ENCODE peak calls at places on chromosomes 7 and 10, in seven cellular contexts. One of them, this sample, is unnamed.

GRCh38 chr7:29987821-29988317 is 1.7 kb downstream of the SCRN1 start:
- ATAC-seq in activated CD8-positive, alpha-beta memory T cell treated with anti-CD3 and anti-CD28 coated beads, Interleukin-2, amount 10 ng/mL, durations not matched to agents 7 days and 5 days: no peak
- ATAC-seq in psoas muscle: no peak
- ATAC-seq in GM12878: peak
- ATAC-seq in foreskin keratinocyte: peak
- ATAC-seq in activated T-cell treated with anti-CD3 and anti-CD28 coated beads, Interleukin-2, amount 50 U/mL, for 72 hours: no peak
- ATAC-seq in esophagus mucosa: peak
- ATAC-seq in this sample: no peak

GRCh38 chr10:119396008-119396708 is 146.4 kb downstream of the RGS10 start:
- ATAC-seq in foreskin keratinocyte: no peak
- ATAC-seq in activated CD8-positive, alpha-beta memory T cell treated with anti-CD3 and anti-CD28 coated beads, Interleukin-2, amount 10 ng/mL, durations not matched to agents 7 days and 5 days: no peak
- ATAC-seq in activated T-cell treated with anti-CD3 and anti-CD28 coated beads, Interleukin-2, amount 50 U/mL, for 72 hours: no peak
- ATAC-seq in esophagus mucosa: no peak
- ATAC-seq in GM12878: peak
- ATAC-seq in psoas muscle: no peak
- ATAC-seq in this sample: no peak

GRCh38 chr10:62037890-62038608 is 136.6 kb downstream of the ARID5B start:
- ATAC-seq in psoas muscle: no peak
- ATAC-seq in activated T-cell treated with anti-CD3 and anti-CD28 coated beads, Interleukin-2, amount 50 U/mL, for 72 hours: no peak
- ATAC-seq in esophagus mucosa: peak
- ATAC-seq in foreskin keratinocyte: no peak
- ATAC-seq in activated CD8-positive, alpha-beta memory T cell treated with anti-CD3 and anti-CD28 coated beads, Interleukin-2, amount 10 ng/mL, durations not matched to agents 7 days and 5 days: no peak
- ATAC-seq in GM12878: no peak
- ATAC-seq in this sample: no peak

GRCh38 chr10:110805292-110805691 is 66.4 kb upstream of the PDCD4 start:
- ATAC-seq in activated T-cell treated with anti-CD3 and anti-CD28 coated beads, Interleukin-2, amount 50 U/mL, for 72 hours: no peak
- ATAC-seq in psoas muscle: peak
- ATAC-seq in GM12878: no peak
- ATAC-seq in activated CD8-positive, alpha-beta memory T cell treated with anti-CD3 and anti-CD28 coated beads, Interleukin-2, amount 10 ng/mL, durations not matched to agents 7 days and 5 days: no peak
- ATAC-seq in foreskin keratinocyte: peak
- ATAC-seq in esophagus mucosa: peak
- ATAC-seq in this sample: no peak

GRCh38 chr7:94556028-94556427 is 46.4 kb downstream of the CASD1 start:
- ATAC-seq in GM12878: peak
- ATAC-seq in psoas muscle: no peak
- ATAC-seq in activated T-cell treated with anti-CD3 and anti-CD28 coated beads, Interleukin-2, amount 50 U/mL, for 72 hours: no peak
- ATAC-seq in activated CD8-positive, alpha-beta memory T cell treated with anti-CD3 and anti-CD28 coated beads, Interleukin-2, amount 10 ng/mL, durations not matched to agents 7 days and 5 days: no peak
- ATAC-seq in foreskin keratinocyte: no peak
- ATAC-seq in esophagus mucosa: no peak
- ATAC-seq in this sample: no peak

GRCh38 chr7:47807756-47808155 is 140.5 kb downstream of the PKD1L1 start:
- ATAC-seq in esophagus mucosa: no peak
- ATAC-seq in activated CD8-positive, alpha-beta memory T cell treated with anti-CD3 and anti-CD28 coated beads, Interleukin-2, amount 10 ng/mL, durations not matched to agents 7 days and 5 days: no peak
- ATAC-seq in activated T-cell treated with anti-CD3 and anti-CD28 coated beads, Interleukin-2, amount 50 U/mL, for 72 hours: no peak
- ATAC-seq in GM12878: peak
- ATAC-seq in psoas muscle: no peak
- ATAC-seq in foreskin keratinocyte: peak
- ATAC-seq in this sample: no peak

GRCh38 chr10:59289809-59290208 is 72.5 kb downstream of the FAM13C start:
- ATAC-seq in GM12878: no peak
- ATAC-seq in activated T-cell treated with anti-CD3 and anti-CD28 coated beads, Interleukin-2, amount 50 U/mL, for 72 hours: no peak
- ATAC-seq in psoas muscle: no peak
- ATAC-seq in esophagus mucosa: no peak
- ATAC-seq in activated CD8-positive, alpha-beta memory T cell treated with anti-CD3 and anti-CD28 coated beads, Interleukin-2, amount 10 ng/mL, durations not matched to agents 7 days and 5 days: no peak
- ATAC-seq in foreskin keratinocyte: no peak
- ATAC-seq in this sample: no peak

GRCh38 chr10:11479307-11479706 is 132.1 kb downstream of the USP6NL start:
- ATAC-seq in activated T-cell treated with anti-CD3 and anti-CD28 coated beads, Interleukin-2, amount 50 U/mL, for 72 hours: no peak
- ATAC-seq in GM12878: no peak
- ATAC-seq in activated CD8-positive, alpha-beta memory T cell treated with anti-CD3 and anti-CD28 coated beads, Interleukin-2, amount 10 ng/mL, durations not matched to agents 7 days and 5 days: no peak
- ATAC-seq in psoas muscle: no peak
- ATAC-seq in foreskin keratinocyte: no peak
- ATAC-seq in esophagus mucosa: no peak
- ATAC-seq in this sample: no peak

GRCh38 chr7:148729984-148730733 is 31.5 kb downstream of the CUL1 start:
- ATAC-seq in foreskin keratinocyte: no peak
- ATAC-seq in activated T-cell treated with anti-CD3 and anti-CD28 coated beads, Interleukin-2, amount 50 U/mL, for 72 hours: no peak
- ATAC-seq in activated CD8-positive, alpha-beta memory T cell treated with anti-CD3 and anti-CD28 coated beads, Interleukin-2, amount 10 ng/mL, durations not matched to agents 7 days and 5 days: no peak
- ATAC-seq in GM12878: no peak
- ATAC-seq in esophagus mucosa: no peak
- ATAC-seq in psoas muscle: peak
- ATAC-seq in this sample: no peak

GRCh38 chr10:76331742-76332141 is 900.3 kb downstream of the LRMDA start:
- ATAC-seq in foreskin keratinocyte: no peak
- ATAC-seq in activated T-cell treated with anti-CD3 and anti-CD28 coated beads, Interleukin-2, amount 50 U/mL, for 72 hours: no peak
- ATAC-seq in activated CD8-positive, alpha-beta memory T cell treated with anti-CD3 and anti-CD28 coated beads, Interleukin-2, amount 10 ng/mL, durations not matched to agents 7 days and 5 days: no peak
- ATAC-seq in psoas muscle: no peak
- ATAC-seq in GM12878: no peak
- ATAC-seq in esophagus mucosa: no peak
- ATAC-seq in this sample: no peak

GRCh38 chr7:144908943-144909556 is 73.2 kb upstream of the TPK1 start:
- ATAC-seq in activated T-cell treated with anti-CD3 and anti-CD28 coated beads, Interleukin-2, amount 50 U/mL, for 72 hours: no peak
- ATAC-seq in psoas muscle: no peak
- ATAC-seq in foreskin keratinocyte: no peak
- ATAC-seq in esophagus mucosa: no peak
- ATAC-seq in GM12878: peak
- ATAC-seq in activated CD8-positive, alpha-beta memory T cell treated with anti-CD3 and anti-CD28 coated beads, Interleukin-2, amount 10 ng/mL, durations not matched to agents 7 days and 5 days: no peak
- ATAC-seq in this sample: no peak

GRCh38 chr7:7920481-7920880 is 48.1 kb upstream of the GLCCI1 start:
- ATAC-seq in foreskin keratinocyte: peak
- ATAC-seq in psoas muscle: no peak
- ATAC-seq in activated T-cell treated with anti-CD3 and anti-CD28 coated beads, Interleukin-2, amount 50 U/mL, for 72 hours: peak
- ATAC-seq in activated CD8-positive, alpha-beta memory T cell treated with anti-CD3 and anti-CD28 coated beads, Interleukin-2, amount 10 ng/mL, durations not matched to agents 7 days and 5 days: peak
- ATAC-seq in esophagus mucosa: peak
- ATAC-seq in GM12878: peak
- ATAC-seq in this sample: peak

GRCh38 chr7:64098-64521 is 128.3 kb upstream of the FAM20C start:
- ATAC-seq in activated CD8-positive, alpha-beta memory T cell treated with anti-CD3 and anti-CD28 coated beads, Interleukin-2, amount 10 ng/mL, durations not matched to agents 7 days and 5 days: no peak
- ATAC-seq in foreskin keratinocyte: peak
- ATAC-seq in activated T-cell treated with anti-CD3 and anti-CD28 coated beads, Interleukin-2, amount 50 U/mL, for 72 hours: no peak
- ATAC-seq in psoas muscle: peak
- ATAC-seq in esophagus mucosa: no peak
- ATAC-seq in GM12878: no peak
- ATAC-seq in this sample: no peak

GRCh38 chr7:51304729-51305128 is 11.9 kb downstream of the COBL start:
- ATAC-seq in activated CD8-positive, alpha-beta memory T cell treated with anti-CD3 and anti-CD28 coated beads, Interleukin-2, amount 10 ng/mL, durations not matched to agents 7 days and 5 days: no peak
- ATAC-seq in foreskin keratinocyte: no peak
- ATAC-seq in activated T-cell treated with anti-CD3 and anti-CD28 coated beads, Interleukin-2, amount 50 U/mL, for 72 hours: no peak
- ATAC-seq in psoas muscle: no peak
- ATAC-seq in GM12878: no peak
- ATAC-seq in esophagus mucosa: no peak
- ATAC-seq in this sample: no peak

GRCh38 chr7:36286241-36286640 is 103.4 kb upstream of the ANLN start:
- ATAC-seq in psoas muscle: no peak
- ATAC-seq in GM12878: peak
- ATAC-seq in foreskin keratinocyte: no peak
- ATAC-seq in activated T-cell treated with anti-CD3 and anti-CD28 coated beads, Interleukin-2, amount 50 U/mL, for 72 hours: peak
- ATAC-seq in activated CD8-positive, alpha-beta memory T cell treated with anti-CD3 and anti-CD28 coated beads, Interleukin-2, amount 10 ng/mL, durations not matched to agents 7 days and 5 days: peak
- ATAC-seq in esophagus mucosa: no peak
- ATAC-seq in this sample: peak

GRCh38 chr7:75596727-75597614 is 104.9 kb downstream of the SPDYE5 start:
- ATAC-seq in psoas muscle: no peak
- ATAC-seq in esophagus mucosa: no peak
- ATAC-seq in activated CD8-positive, alpha-beta memory T cell treated with anti-CD3 and anti-CD28 coated beads, Interleukin-2, amount 10 ng/mL, durations not matched to agents 7 days and 5 days: peak
- ATAC-seq in foreskin keratinocyte: peak
- ATAC-seq in GM12878: peak
- ATAC-seq in activated T-cell treated with anti-CD3 and anti-CD28 coated beads, Interleukin-2, amount 50 U/mL, for 72 hours: peak
- ATAC-seq in this sample: peak

GRCh38 chr7:48097511-48098231 is 8.6 kb downstream of the UPP1 start:
- ATAC-seq in foreskin keratinocyte: no peak
- ATAC-seq in esophagus mucosa: no peak
- ATAC-seq in activated CD8-positive, alpha-beta memory T cell treated with anti-CD3 and anti-CD28 coated beads, Interleukin-2, amount 10 ng/mL, durations not matched to agents 7 days and 5 days: peak
- ATAC-seq in psoas muscle: no peak
- ATAC-seq in GM12878: peak
- ATAC-seq in activated T-cell treated with anti-CD3 and anti-CD28 coated beads, Interleukin-2, amount 50 U/mL, for 72 hours: peak
- ATAC-seq in this sample: peak

GRCh38 chr7:50584386-50584785 is 19.2 kb upstream of the DDC start:
- ATAC-seq in activated T-cell treated with anti-CD3 and anti-CD28 coated beads, Interleukin-2, amount 50 U/mL, for 72 hours: no peak
- ATAC-seq in psoas muscle: no peak
- ATAC-seq in esophagus mucosa: no peak
- ATAC-seq in foreskin keratinocyte: no peak
- ATAC-seq in activated CD8-positive, alpha-beta memory T cell treated with anti-CD3 and anti-CD28 coated beads, Interleukin-2, amount 10 ng/mL, durations not matched to agents 7 days and 5 days: no peak
- ATAC-seq in GM12878: no peak
- ATAC-seq in this sample: no peak

GRCh38 chr7:118080947-118081346 is 103.0 kb upstream of the LSM8 start:
- ATAC-seq in activated CD8-positive, alpha-beta memory T cell treated with anti-CD3 and anti-CD28 coated beads, Interleukin-2, amount 10 ng/mL, durations not matched to agents 7 days and 5 days: peak
- ATAC-seq in esophagus mucosa: peak
- ATAC-seq in GM12878: peak
- ATAC-seq in psoas muscle: no peak
- ATAC-seq in activated T-cell treated with anti-CD3 and anti-CD28 coated beads, Interleukin-2, amount 50 U/mL, for 72 hours: peak
- ATAC-seq in foreskin keratinocyte: peak
- ATAC-seq in this sample: peak

GRCh38 chr10:60200012-60200681 is 189.5 kb downstream of the ANK3 start:
- ATAC-seq in GM12878: no peak
- ATAC-seq in esophagus mucosa: peak
- ATAC-seq in activated T-cell treated with anti-CD3 and anti-CD28 coated beads, Interleukin-2, amount 50 U/mL, for 72 hours: no peak
- ATAC-seq in activated CD8-positive, alpha-beta memory T cell treated with anti-CD3 and anti-CD28 coated beads, Interleukin-2, amount 10 ng/mL, durations not matched to agents 7 days and 5 days: no peak
- ATAC-seq in foreskin keratinocyte: no peak
- ATAC-seq in psoas muscle: no peak
- ATAC-seq in this sample: no peak

GRCh38 chr7:133253522-133253882 is 624 bp downstream of the EXOC4 start:
- ATAC-seq in activated T-cell treated with anti-CD3 and anti-CD28 coated beads, Interleukin-2, amount 50 U/mL, for 72 hours: no peak
- ATAC-seq in activated CD8-positive, alpha-beta memory T cell treated with anti-CD3 and anti-CD28 coated beads, Interleukin-2, amount 10 ng/mL, durations not matched to agents 7 days and 5 days: no peak
- ATAC-seq in foreskin keratinocyte: peak
- ATAC-seq in psoas muscle: peak
- ATAC-seq in esophagus mucosa: peak
- ATAC-seq in GM12878: peak
- ATAC-seq in this sample: no peak

GRCh38 chr7:21967500-21968099 is 21.9 kb upstream of the CDCA7L start:
- ATAC-seq in esophagus mucosa: no peak
- ATAC-seq in foreskin keratinocyte: no peak
- ATAC-seq in psoas muscle: no peak
- ATAC-seq in GM12878: no peak
- ATAC-seq in activated CD8-positive, alpha-beta memory T cell treated with anti-CD3 and anti-CD28 coated beads, Interleukin-2, amount 10 ng/mL, durations not matched to agents 7 days and 5 days: peak
- ATAC-seq in activated T-cell treated with anti-CD3 and anti-CD28 coated beads, Interleukin-2, amount 50 U/mL, for 72 hours: peak
- ATAC-seq in this sample: peak

GRCh38 chr7:69677905-69678793 is 79.9 kb downstream of the AUTS2 start:
- ATAC-seq in activated T-cell treated with anti-CD3 and anti-CD28 coated beads, Interleukin-2, amount 50 U/mL, for 72 hours: no peak
- ATAC-seq in activated CD8-positive, alpha-beta memory T cell treated with anti-CD3 and anti-CD28 coated beads, Interleukin-2, amount 10 ng/mL, durations not matched to agents 7 days and 5 days: no peak
- ATAC-seq in esophagus mucosa: peak
- ATAC-seq in psoas muscle: no peak
- ATAC-seq in GM12878: no peak
- ATAC-seq in foreskin keratinocyte: no peak
- ATAC-seq in this sample: no peak